ENCODE peak calls at places on chromosome 6, in five cellular contexts. K, C, O, Q and Y are unnamed samples.

GRCh38 chr6:46221221-46221793 is 50.5 kb upstream of the ENPP5 start:
- DNase-seq in C (peak; percentile 60), O (peak; percentile 52), K (peak; percentile 11), Q (no peak), Y (no peak)

GRCh38 chr6:68859233-68859632 is 224.2 kb downstream of the ADGRB3 start:
- DNase-seq in C (no peak), O (no peak), Q (no peak), K (no peak), Y (no peak)

GRCh38 chr6:137740967-137741761 is 125.9 kb upstream of the TNFAIP3 start:
- DNase-seq in C (no peak), O (no peak), K (no peak), Q (no peak), Y (no peak)

GRCh38 chr6:26224940-26225847 is 138.0 kb downstream of the HFE start:
- DNase-seq in Q (no peak), C (peak; percentile 93), K (peak; percentile 79), O (no peak), Y (no peak)

GRCh38 chr6:13725570-13725969 is 13.9 kb upstream of the RANBP9 start:
- DNase-seq in O (no peak), Q (peak; percentile 23), K (no peak), C (no peak), Y (no peak)

GRCh38 chr6:41655706-41656668 is 17.7 kb downstream of the MDFI start:
- DNase-seq in Q (no peak), O (no peak), K (peak; percentile 44), C (peak; percentile 56), Y (no peak)

GRCh38 chr6:38493929-38494547 is 145.7 kb downstream of the BTBD9 start:
- DNase-seq in C (peak; percentile 85), K (peak; percentile 81), O (peak; percentile 66), Q (peak; percentile 60), Y (no peak)

GRCh38 chr6:136466789-136467585 is 83.2 kb downstream of the MAP7 start:
- DNase-seq in Q (no peak), C (no peak), O (no peak), K (no peak), Y (no peak)

GRCh38 chr6:134908906-134909516 is 40.9 kb downstream of the ALDH8A1 start:
- DNase-seq in O (no peak), C (peak; percentile 99), K (peak; percentile 99), Q (no peak), Y (no peak)